ENCODE peak calls at places on chromosomes 12 and 14, in nine cellular contexts. D, T, Y, F, A, R, G, S and E are unnamed samples.

GRCh38 chr14:74048291-74048690 is 29.1 kb downstream of the BBOF1 start:
- DNase-seq in D (peak), T (peak), Y (peak), F (peak), A (peak), R (peak), G (peak), S (no peak), E (no peak)

GRCh38 chr14:103033744-103034143 is 23.6 kb downstream of the CDC42BPB start:
- DNase-seq in D (no peak), T (peak), Y (no peak), F (no peak), A (no peak), R (no peak), G (peak), S (no peak), E (no peak)

GRCh38 chr14:23555882-23556699 is at the start of gene THTPA:
- DNase-seq in D (peak), T (peak), Y (peak), F (peak), A (peak), R (peak), G (peak), S (peak), E (peak)

GRCh38 chr12:120584343-120585149 is 3.3 kb upstream of the POP5 start:
- DNase-seq in D (peak), T (peak), Y (peak), F (peak), A (peak), R (peak), G (peak), S (peak), E (peak)

GRCh38 chr12:49662998-49663843 is 39.9 kb downstream of the PRPF40B start:
- DNase-seq in D (no peak), T (peak), Y (peak), F (peak), A (no peak), R (peak), G (peak), S (peak), E (peak)

GRCh38 chr14:44778562-44778961 is 183.2 kb downstream of the KLHL28 start:
- DNase-seq in D (no peak), T (peak), Y (no peak), F (peak), A (peak), R (peak), G (peak), S (no peak), E (no peak)

GRCh38 chr12:56029166-56029519 is 8.3 kb downstream of the IKZF4 start:
- DNase-seq in D (no peak), T (peak), Y (no peak), F (no peak), A (no peak), R (peak), G (no peak), S (no peak), E (no peak)

GRCh38 chr12:7411343-7411742 is 32.6 kb downstream of the CD163L1 start:
- DNase-seq in D (no peak), T (no peak), Y (peak), F (peak), A (no peak), R (no peak), G (no peak), S (no peak), E (no peak)

GRCh38 chr12:4535092-4535491 is 3.6 kb upstream of the RAD51AP1 start:
- DNase-seq in D (no peak), T (no peak), Y (peak), F (no peak), A (no peak), R (no peak), G (no peak), S (no peak), E (peak)

GRCh38 chr12:25322918-25323773 is 72.4 kb upstream of the KRAS start:
- DNase-seq in D (no peak), T (peak), Y (no peak), F (no peak), A (no peak), R (peak), G (no peak), S (no peak), E (no peak)

GRCh38 chr14:31263485-31264133 is 56.0 kb upstream of the HECTD1 start:
- DNase-seq in D (peak), T (peak), Y (no peak), F (no peak), A (no peak), R (peak), G (peak), S (no peak), E (no peak)

GRCh38 chr12:107684029-107684790 is 1.4 kb upstream of the PWP1 start:
- DNase-seq in D (no peak), T (peak), Y (no peak), F (no peak), A (no peak), R (peak), G (no peak), S (no peak), E (no peak)
- TF ChIP-seq EZH2phosphoT487 in D (no peak), T (no peak), Y (no peak), F (no peak), A (no peak), R (no peak), G (no peak), S (no peak), E (no peak)

DNA sequence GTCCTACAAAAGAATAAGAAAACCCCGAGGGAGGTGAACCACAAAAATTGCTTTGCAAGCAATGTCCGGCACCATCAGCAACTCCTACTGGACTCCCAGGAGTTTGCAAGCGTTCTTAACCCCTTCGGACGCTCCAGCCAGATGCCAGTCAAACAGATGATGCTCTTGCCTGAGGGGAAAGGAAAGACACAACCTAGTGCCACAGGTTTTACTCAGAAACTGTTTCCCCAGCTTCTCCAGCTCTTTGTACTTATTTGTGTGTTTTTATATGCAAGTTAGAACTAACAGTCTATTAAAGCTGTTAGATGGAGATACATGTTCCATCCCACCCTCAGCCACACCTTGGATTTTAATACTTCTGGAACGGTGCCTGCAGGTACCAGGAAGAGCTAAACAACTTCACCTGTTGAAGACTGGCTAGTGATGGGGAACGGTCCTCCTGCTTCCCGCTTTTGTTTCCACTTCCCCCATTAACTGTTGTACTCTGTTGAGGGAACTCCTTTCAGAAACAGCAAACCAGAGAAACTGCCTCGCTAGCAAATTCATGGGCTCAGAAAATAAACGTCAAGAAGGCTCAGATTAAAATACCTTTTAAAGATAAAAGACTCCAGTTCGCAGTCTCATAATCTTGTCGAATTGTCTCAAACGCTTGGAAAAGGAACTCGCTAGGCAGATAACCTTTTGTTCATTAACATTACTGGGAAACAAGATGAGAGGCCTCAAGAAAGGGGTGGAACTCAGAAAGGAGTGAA is 1.1 kb upstream of the FERMT2 start:
- DNase-seq in D (peak), T (peak), Y (no peak), F (peak), A (peak), R (peak), G (peak), S (peak), E (no peak)
- TF ChIP-seq EZH2phosphoT487 in D (no peak), T (no peak), Y (no peak), F (no peak), A (no peak), R (no peak), G (no peak), S (no peak), E (no peak)

GRCh38 chr12:58976146-58976545 is 55.8 kb upstream of the LRIG3 start:
- DNase-seq in D (no peak), T (no peak), Y (no peak), F (no peak), A (no peak), R (no peak), G (no peak), S (no peak), E (no peak)
- TF ChIP-seq EZH2phosphoT487 in D (no peak), T (no peak), Y (no peak), F (no peak), A (no peak), R (no peak), G (no peak), S (no peak), E (no peak)

GRCh38 chr12:29731556-29731955 is 52.2 kb downstream of the TMTC1 start:
- DNase-seq in D (no peak), T (no peak), Y (no peak), F (no peak), A (no peak), R (no peak), G (no peak), S (no peak), E (no peak)

GRCh38 chr12:29732211-29732992 is 51.3 kb downstream of the TMTC1 start:
- DNase-seq in D (no peak), T (no peak), Y (no peak), F (no peak), A (no peak), R (peak), G (no peak), S (peak), E (no peak)

GRCh38 chr12:29734748-29735147 is 49.0 kb downstream of the TMTC1 start:
- DNase-seq in D (no peak), T (no peak), Y (no peak), F (no peak), A (no peak), R (no peak), G (no peak), S (no peak), E (no peak)

GRCh38 chr12:29734299-29734698 is 49.4 kb downstream of the TMTC1 start:
- DNase-seq in D (no peak), T (no peak), Y (no peak), F (no peak), A (no peak), R (no peak), G (no peak), S (no peak), E (no peak)

DNA sequence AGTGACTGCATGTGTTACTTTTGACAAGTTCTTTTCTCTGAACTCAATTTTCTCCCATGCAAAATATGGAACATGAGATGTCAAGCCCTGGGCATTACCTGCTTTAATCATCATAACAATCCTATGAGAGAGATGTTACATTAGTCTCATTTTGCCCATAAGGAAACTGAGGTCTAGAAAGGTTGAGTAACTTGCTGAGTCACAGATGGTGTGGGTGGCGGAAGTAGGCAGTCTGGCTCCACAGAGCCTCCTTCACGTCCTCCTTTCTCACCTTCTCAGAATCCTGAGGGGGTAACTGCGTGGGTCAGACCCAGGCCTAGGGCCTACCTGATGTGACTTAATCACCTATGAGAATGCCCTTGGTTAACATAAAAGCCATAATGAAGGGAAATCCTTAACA is 50.7 kb downstream of the TMTC1 start:
- DNase-seq in D (no peak), T (no peak), Y (no peak), F (no peak), A (no peak), R (peak), G (no peak), S (no peak), E (no peak)
- TF ChIP-seq EZH2phosphoT487 in D (no peak), T (no peak), Y (no peak), F (no peak), A (no peak), R (no peak), G (no peak), S (no peak), E (no peak)

GRCh38 chr12:51391047-51391837 is at the start of gene GALNT6:
- DNase-seq in D (no peak), T (peak), Y (peak), F (peak), A (peak), R (no peak), G (peak), S (peak), E (peak)
- TF ChIP-seq EZH2phosphoT487 in D (no peak), T (no peak), Y (no peak), F (no peak), A (no peak), R (no peak), G (no peak), S (no peak), E (no peak)

GRCh38 chr12:62252576-62252975 is 7.6 kb upstream of the USP15 start:
- DNase-seq in D (no peak), T (no peak), Y (no peak), F (no peak), A (no peak), R (no peak), G (no peak), S (no peak), E (no peak)
- TF ChIP-seq EZH2phosphoT487 in D (no peak), T (no peak), Y (no peak), F (no peak), A (no peak), R (no peak), G (no peak), S (no peak), E (no peak)

GRCh38 chr12:11853126-11853525 is 203.7 kb downstream of the ETV6 start:
- DNase-seq in D (no peak), T (no peak), Y (no peak), F (no peak), A (no peak), R (no peak), G (no peak), S (no peak), E (no peak)

GRCh38 chr12:11849752-11850504 is 200.5 kb downstream of the ETV6 start:
- DNase-seq in D (no peak), T (no peak), Y (no peak), F (no peak), A (no peak), R (no peak), G (no peak), S (no peak), E (no peak)

GRCh38 chr12:11846504-11846903 is 197.0 kb downstream of the ETV6 start:
- DNase-seq in D (no peak), T (no peak), Y (no peak), F (no peak), A (no peak), R (no peak), G (no peak), S (no peak), E (no peak)

GRCh38 chr12:11847539-11847938 is 198.1 kb downstream of the ETV6 start:
- DNase-seq in D (no peak), T (no peak), Y (no peak), F (no peak), A (no peak), R (no peak), G (no peak), S (no peak), E (no peak)
- TF ChIP-seq EZH2phosphoT487 in D (no peak), T (no peak), Y (no peak), F (no peak), A (no peak), R (no peak), G (no peak), S (no peak), E (no peak)

DNA sequence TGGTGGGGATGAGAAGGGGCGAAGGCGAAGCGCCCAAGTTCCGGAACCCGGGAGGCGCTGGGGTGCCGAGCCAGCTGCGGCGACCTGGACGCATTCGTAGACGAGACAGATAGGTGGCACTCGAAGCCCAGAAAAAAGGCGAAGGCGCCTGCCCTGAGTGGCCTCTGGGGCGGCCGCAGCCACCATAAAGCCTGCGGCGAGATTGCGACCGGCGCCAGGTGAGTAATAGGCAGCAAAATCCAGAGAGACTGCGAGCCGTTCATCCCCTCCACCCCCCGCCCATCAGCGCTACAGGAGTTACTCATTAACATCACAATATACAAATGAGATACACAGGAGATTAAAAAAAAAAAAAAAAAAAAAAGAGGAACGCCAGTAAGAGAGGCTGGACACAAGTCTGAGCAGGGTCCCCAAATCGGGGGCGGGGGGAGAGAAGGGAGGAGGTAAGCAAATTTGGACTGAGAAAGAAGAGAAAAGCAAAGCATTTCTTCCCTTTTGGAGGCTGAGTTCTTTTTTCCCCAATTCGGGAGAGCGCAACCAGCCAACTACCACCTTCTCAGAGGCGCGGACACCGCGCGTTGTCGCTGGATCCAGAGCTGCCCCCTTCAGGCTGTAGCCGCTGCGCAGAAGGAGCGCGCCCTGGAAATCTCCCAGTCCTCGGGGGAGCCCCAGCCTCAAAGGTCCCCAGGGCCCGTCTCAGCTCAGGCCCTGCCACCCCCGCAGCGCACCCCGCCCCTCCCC is 15.7 kb downstream of the TBX3 start:
- DNase-seq in D (peak), T (peak), Y (no peak), F (peak), A (peak), R (peak), G (peak), S (peak), E (peak)
- TF ChIP-seq EZH2phosphoT487 in D (no peak), T (no peak), Y (no peak), F (no peak), A (peak), R (no peak), G (no peak), S (no peak), E (no peak)

GRCh38 chr14:35317820-35318219 is 25.6 kb downstream of the PSMA6 start:
- DNase-seq in D (no peak), T (no peak), Y (no peak), F (no peak), A (no peak), R (no peak), G (no peak), S (no peak), E (no peak)

GRCh38 chr14:35320472-35320871 is 28.3 kb downstream of the PSMA6 start:
- DNase-seq in D (no peak), T (no peak), Y (no peak), F (no peak), A (no peak), R (no peak), G (no peak), S (no peak), E (no peak)

DNA sequence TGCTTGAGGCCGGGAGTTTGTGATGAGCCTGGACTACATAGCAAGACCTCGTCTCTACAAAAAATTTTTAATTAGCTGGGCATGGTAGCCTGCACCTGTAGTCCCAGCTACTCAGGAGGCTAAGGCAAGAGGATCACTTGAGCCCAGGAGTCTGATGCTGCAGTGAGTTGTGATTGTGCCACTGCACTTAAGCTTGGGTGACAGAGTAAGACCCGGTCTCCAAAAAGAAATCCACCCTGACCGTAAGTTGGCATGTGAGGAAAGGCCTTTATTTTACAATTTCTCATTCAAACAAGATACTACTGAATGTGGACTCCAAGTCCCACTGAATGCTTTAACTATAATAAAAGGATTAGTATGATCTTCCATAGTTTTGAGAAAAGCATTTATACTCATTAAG is 27.3 kb downstream of the PSMA6 start:
- DNase-seq in D (no peak), T (no peak), Y (no peak), F (no peak), A (no peak), R (no peak), G (no peak), S (no peak), E (no peak)
- TF ChIP-seq EZH2phosphoT487 in D (no peak), T (no peak), Y (no peak), F (no peak), A (no peak), R (no peak), G (no peak), S (no peak), E (no peak)